ENCODE peak calls at places on chromosomes 5 and 9, in ten cellular contexts. One of them, this sample, is unnamed. For H3K4me1 and H3K27me3, the result is how much of the 10 kb centered on the place peaks cover.

GRCh38 chr9:137461663-137462395 is 2.7 kb upstream of the NSMF start:
- DNase-seq in body of pancreas: peak
- DNase-seq in HCT116: peak
- DNase-seq in upper lobe of right lung: peak
- DNase-seq in PC-3: no peak
- DNase-seq in naive thymus-derived CD4-positive, alpha-beta T cell: peak
- DNase-seq in GM12878: peak
- DNase-seq in Karpas-422: peak
- DNase-seq in HepG2: no peak
- DNase-seq in spleen: peak
- DNase-seq in this sample: peak

GRCh38 chr9:92725266-92725545 is 39.4 kb downstream of the BICD2 start:
- DNase-seq in body of pancreas: no peak
- DNase-seq in HCT116: no peak
- DNase-seq in upper lobe of right lung: no peak
- DNase-seq in PC-3: no peak
- DNase-seq in naive thymus-derived CD4-positive, alpha-beta T cell: no peak
- DNase-seq in GM12878: no peak
- DNase-seq in Karpas-422: no peak
- DNase-seq in HepG2: no peak
- DNase-seq in spleen: no peak
- DNase-seq in this sample: no peak

GRCh38 chr9:80679920-80680319 is 1009.4 kb downstream of the TLE1 start:
- DNase-seq in body of pancreas: no peak
- DNase-seq in HCT116: no peak
- DNase-seq in upper lobe of right lung: no peak
- DNase-seq in PC-3: no peak
- DNase-seq in naive thymus-derived CD4-positive, alpha-beta T cell: no peak
- DNase-seq in GM12878: no peak
- DNase-seq in Karpas-422: no peak
- DNase-seq in HepG2: no peak
- DNase-seq in spleen: no peak
- DNase-seq in this sample: no peak

GRCh38 chr5:43940562-43940961 is 337.6 kb downstream of the NNT start:
- DNase-seq in body of pancreas: no peak
- DNase-seq in HCT116: no peak
- DNase-seq in upper lobe of right lung: no peak
- DNase-seq in PC-3: no peak
- DNase-seq in naive thymus-derived CD4-positive, alpha-beta T cell: no peak
- DNase-seq in GM12878: no peak
- DNase-seq in Karpas-422: no peak
- DNase-seq in HepG2: no peak
- DNase-seq in spleen: no peak
- DNase-seq in this sample: no peak

GRCh38 chr9:81424431-81424830 is 264.9 kb downstream of the TLE1 start:
- DNase-seq in body of pancreas: no peak
- DNase-seq in HCT116: no peak
- DNase-seq in upper lobe of right lung: no peak
- DNase-seq in PC-3: no peak
- DNase-seq in naive thymus-derived CD4-positive, alpha-beta T cell: no peak
- DNase-seq in GM12878: no peak
- DNase-seq in Karpas-422: no peak
- DNase-seq in HepG2: no peak
- DNase-seq in spleen: no peak
- DNase-seq in this sample: no peak

GRCh38 chr9:111483419-111483861 is 743 bp downstream of the ECPAS start:
- DNase-seq in body of pancreas: no peak
- DNase-seq in HCT116: no peak
- DNase-seq in upper lobe of right lung: peak
- DNase-seq in PC-3: peak
- DNase-seq in naive thymus-derived CD4-positive, alpha-beta T cell: peak
- DNase-seq in GM12878: no peak
- DNase-seq in Karpas-422: no peak
- DNase-seq in HepG2: peak
- DNase-seq in spleen: no peak
- DNase-seq in this sample: peak

GRCh38 chr9:121738969-121739368 is 87.5 kb downstream of the DAB2IP start:
- DNase-seq in body of pancreas: peak
- DNase-seq in HCT116: no peak
- DNase-seq in upper lobe of right lung: no peak
- DNase-seq in PC-3: no peak
- DNase-seq in naive thymus-derived CD4-positive, alpha-beta T cell: no peak
- DNase-seq in GM12878: no peak
- DNase-seq in Karpas-422: no peak
- DNase-seq in HepG2: peak
- DNase-seq in spleen: no peak
- DNase-seq in this sample: no peak

GRCh38 chr9:92971121-92971520 is 23.8 kb downstream of the FGD3 start:
- DNase-seq in body of pancreas: no peak
- DNase-seq in HCT116: no peak
- DNase-seq in upper lobe of right lung: peak
- DNase-seq in PC-3: no peak
- DNase-seq in naive thymus-derived CD4-positive, alpha-beta T cell: no peak
- DNase-seq in GM12878: no peak
- DNase-seq in Karpas-422: no peak
- DNase-seq in HepG2: no peak
- DNase-seq in spleen: peak
- DNase-seq in this sample: no peak

GRCh38 chr5:96868603-96869371 is 7.5 kb upstream of the ERAP2 start:
- DNase-seq in body of pancreas: peak
- DNase-seq in HCT116: peak
- DNase-seq in upper lobe of right lung: no peak
- DNase-seq in PC-3: peak
- DNase-seq in naive thymus-derived CD4-positive, alpha-beta T cell: peak
- DNase-seq in GM12878: no peak
- DNase-seq in Karpas-422: peak
- DNase-seq in HepG2: peak
- DNase-seq in spleen: no peak
- DNase-seq in this sample: peak

GRCh38 chr5:162052671-162053070 is 14.9 kb upstream of the GABRG2 start:
- DNase-seq in body of pancreas: no peak
- DNase-seq in HCT116: no peak
- DNase-seq in upper lobe of right lung: no peak
- DNase-seq in PC-3: no peak
- DNase-seq in naive thymus-derived CD4-positive, alpha-beta T cell: no peak
- DNase-seq in GM12878: no peak
- DNase-seq in Karpas-422: no peak
- DNase-seq in HepG2: no peak
- DNase-seq in spleen: no peak
- DNase-seq in this sample: no peak

GRCh38 chr9:3478549-3478953 is 47.2 kb downstream of the RFX3 start:
- DNase-seq in body of pancreas: no peak
- DNase-seq in HCT116: no peak
- DNase-seq in upper lobe of right lung: no peak
- DNase-seq in PC-3: peak
- DNase-seq in naive thymus-derived CD4-positive, alpha-beta T cell: no peak
- DNase-seq in GM12878: peak
- DNase-seq in Karpas-422: peak
- DNase-seq in HepG2: peak
- DNase-seq in spleen: no peak
- DNase-seq in this sample: no peak

GRCh38 chr5:4156889-4157288 is 561.3 kb downstream of the IRX1 start:
- DNase-seq in body of pancreas: no peak
- DNase-seq in HCT116: no peak
- DNase-seq in upper lobe of right lung: no peak
- DNase-seq in PC-3: no peak
- DNase-seq in naive thymus-derived CD4-positive, alpha-beta T cell: no peak
- DNase-seq in GM12878: no peak
- DNase-seq in Karpas-422: no peak
- DNase-seq in HepG2: no peak
- DNase-seq in spleen: no peak
- DNase-seq in this sample: no peak

GRCh38 chr5:43561346-43561745 is 4.5 kb upstream of the PAIP1 start:
- DNase-seq in body of pancreas: no peak
- DNase-seq in HCT116: no peak
- DNase-seq in upper lobe of right lung: no peak
- DNase-seq in PC-3: no peak
- DNase-seq in naive thymus-derived CD4-positive, alpha-beta T cell: no peak
- DNase-seq in GM12878: no peak
- DNase-seq in Karpas-422: no peak
- DNase-seq in HepG2: no peak
- DNase-seq in spleen: no peak
- DNase-seq in this sample: no peak

GRCh38 chr9:107251756-107252322 is 31.2 kb upstream of the RAD23B start:
- DNase-seq in body of pancreas: peak
- DNase-seq in HCT116: no peak
- DNase-seq in upper lobe of right lung: no peak
- DNase-seq in PC-3: no peak
- DNase-seq in naive thymus-derived CD4-positive, alpha-beta T cell: no peak
- DNase-seq in GM12878: no peak
- DNase-seq in Karpas-422: no peak
- DNase-seq in HepG2: peak
- DNase-seq in spleen: no peak
- DNase-seq in this sample: no peak

GRCh38 chr5:133247881-133248642 is 196.2 kb downstream of the HSPA4 start:
- DNase-seq in body of pancreas: peak
- DNase-seq in HCT116: peak
- DNase-seq in upper lobe of right lung: no peak
- DNase-seq in PC-3: no peak
- DNase-seq in naive thymus-derived CD4-positive, alpha-beta T cell: no peak
- DNase-seq in GM12878: no peak
- DNase-seq in Karpas-422: no peak
- DNase-seq in HepG2: peak
- DNase-seq in spleen: peak
- DNase-seq in this sample: no peak

DNA sequence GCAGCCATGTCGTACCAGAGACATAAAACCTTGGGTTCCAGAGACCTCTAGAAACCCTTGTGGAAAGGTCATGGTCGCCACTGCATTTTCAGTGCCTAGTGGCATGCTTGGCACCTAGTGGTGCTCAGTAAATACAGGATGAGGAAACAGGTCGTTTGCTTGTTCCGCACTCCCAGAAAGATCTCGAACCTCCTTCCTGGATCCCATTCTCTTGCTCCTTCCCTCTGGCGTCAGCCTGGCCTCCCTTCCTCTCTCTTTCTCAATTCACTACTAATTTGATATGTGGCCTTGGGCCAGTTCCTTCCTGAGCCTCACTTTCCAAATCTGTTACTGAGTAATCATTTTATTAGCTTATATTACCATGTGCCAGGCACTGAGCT is 4.4 kb downstream of the NDST1 start:
- DNase-seq in body of pancreas: peak
- DNase-seq in HCT116: no peak
- DNase-seq in upper lobe of right lung: no peak
- DNase-seq in PC-3: no peak
- DNase-seq in naive thymus-derived CD4-positive, alpha-beta T cell: no peak
- DNase-seq in GM12878: no peak
- DNase-seq in Karpas-422: no peak
- DNase-seq in HepG2: no peak
- DNase-seq in spleen: no peak
- DNase-seq in this sample: no peak
- H3K4me1 ChIP-seq in body of pancreas: half or more
- H3K4me1 ChIP-seq in HCT116: under half
- H3K4me1 ChIP-seq in upper lobe of right lung: half or more
- H3K4me1 ChIP-seq in PC-3: half or more
- H3K4me1 ChIP-seq in naive thymus-derived CD4-positive, alpha-beta T cell: under half
- H3K4me1 ChIP-seq in GM12878: under half
- H3K4me1 ChIP-seq in Karpas-422: under half
- H3K4me1 ChIP-seq in HepG2: half or more
- H3K4me1 ChIP-seq in spleen: half or more
- H3K4me1 ChIP-seq in this sample: under half

GRCh38 chr9:36755019-36755418 is 182.3 kb downstream of the MELK start:
- DNase-seq in body of pancreas: no peak
- DNase-seq in HCT116: no peak
- DNase-seq in upper lobe of right lung: no peak
- DNase-seq in PC-3: no peak
- DNase-seq in naive thymus-derived CD4-positive, alpha-beta T cell: no peak
- DNase-seq in GM12878: no peak
- DNase-seq in Karpas-422: no peak
- DNase-seq in HepG2: no peak
- DNase-seq in spleen: no peak
- DNase-seq in this sample: no peak
- H3K27me3 ChIP-seq in body of pancreas: under half
- H3K27me3 ChIP-seq in HCT116: half or more
- H3K27me3 ChIP-seq in upper lobe of right lung: under half
- H3K27me3 ChIP-seq in PC-3: half or more
- H3K27me3 ChIP-seq in naive thymus-derived CD4-positive, alpha-beta T cell: under half
- H3K27me3 ChIP-seq in GM12878: under half
- H3K27me3 ChIP-seq in Karpas-422: under half
- H3K27me3 ChIP-seq in HepG2: under half
- H3K27me3 ChIP-seq in spleen: under half
- H3K27me3 ChIP-seq in this sample: under half

DNA sequence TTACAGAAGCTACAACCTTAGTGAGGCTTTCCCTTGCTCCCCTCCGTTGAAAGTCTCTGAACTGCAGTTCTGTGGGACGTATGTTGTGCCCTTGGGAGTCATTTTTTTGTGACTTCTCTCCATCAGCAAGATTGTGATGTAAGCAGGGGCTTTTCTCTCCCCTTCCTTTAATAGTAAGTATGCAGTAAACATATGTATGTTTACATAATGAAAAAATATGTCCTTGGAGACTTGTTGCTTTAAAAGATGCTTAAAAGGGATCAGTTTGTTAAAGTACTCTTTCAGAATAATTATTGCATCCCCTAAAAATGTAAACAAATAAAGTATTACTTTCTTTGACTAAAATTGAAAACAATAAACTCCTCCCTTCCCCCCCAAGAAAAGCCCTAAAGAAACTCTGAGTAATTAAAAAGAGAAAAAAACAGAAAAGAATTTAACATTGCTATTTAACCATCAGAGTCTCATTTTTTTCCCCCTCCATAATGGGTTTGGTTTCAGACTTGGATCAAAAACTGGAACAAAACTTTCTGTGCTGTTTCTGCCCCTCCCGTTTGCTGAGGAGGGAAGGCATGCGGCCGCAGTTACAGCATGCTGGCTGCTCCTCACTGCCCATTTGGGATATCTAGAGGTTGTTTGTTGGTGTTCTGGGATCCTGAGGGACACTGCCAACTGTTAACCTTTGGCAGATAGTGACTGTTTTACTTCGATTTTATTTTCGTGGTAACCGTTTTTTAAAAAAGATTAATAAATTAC is 40.2 kb downstream of the TRIO start:
- DNase-seq in body of pancreas: no peak
- DNase-seq in HCT116: no peak
- DNase-seq in upper lobe of right lung: no peak
- DNase-seq in PC-3: no peak
- DNase-seq in naive thymus-derived CD4-positive, alpha-beta T cell: no peak
- DNase-seq in GM12878: no peak
- DNase-seq in Karpas-422: no peak
- DNase-seq in HepG2: no peak
- DNase-seq in spleen: no peak
- DNase-seq in this sample: no peak
- H3K4me1 ChIP-seq in body of pancreas: under half
- H3K4me1 ChIP-seq in HCT116: half or more
- H3K4me1 ChIP-seq in upper lobe of right lung: under half
- H3K4me1 ChIP-seq in PC-3: half or more
- H3K4me1 ChIP-seq in naive thymus-derived CD4-positive, alpha-beta T cell: under half
- H3K4me1 ChIP-seq in GM12878: under half
- H3K4me1 ChIP-seq in Karpas-422: under half
- H3K4me1 ChIP-seq in HepG2: half or more
- H3K4me1 ChIP-seq in spleen: under half
- H3K4me1 ChIP-seq in this sample: under half

DNA sequence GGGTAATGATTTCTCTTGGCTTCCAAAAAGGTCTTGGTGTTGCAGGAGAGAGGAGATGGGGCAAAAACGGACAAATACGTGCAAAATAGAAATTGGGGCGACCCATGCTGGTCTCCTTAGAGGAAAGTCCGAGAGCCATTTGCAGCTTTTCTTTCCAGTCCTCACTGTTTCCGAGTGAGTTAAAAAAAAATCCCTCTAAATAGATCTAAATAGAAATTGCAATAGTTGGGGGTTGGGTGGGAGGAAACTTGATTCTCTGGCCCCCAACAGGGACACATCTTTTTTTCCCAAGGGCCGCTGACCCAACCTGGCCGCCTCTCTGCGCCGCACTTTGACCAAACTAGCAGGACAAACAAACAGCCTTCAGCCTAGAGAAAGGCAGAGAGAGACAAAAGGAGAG is 2.8 kb upstream of the NKX2-5 start:
- DNase-seq in body of pancreas: no peak
- DNase-seq in HCT116: no peak
- DNase-seq in upper lobe of right lung: no peak
- DNase-seq in PC-3: no peak
- DNase-seq in naive thymus-derived CD4-positive, alpha-beta T cell: no peak
- DNase-seq in GM12878: no peak
- DNase-seq in Karpas-422: no peak
- DNase-seq in HepG2: no peak
- DNase-seq in spleen: peak
- DNase-seq in this sample: no peak
- H3K27me3 ChIP-seq in body of pancreas: under half
- H3K27me3 ChIP-seq in HCT116: under half
- H3K27me3 ChIP-seq in upper lobe of right lung: half or more
- H3K27me3 ChIP-seq in PC-3: under half
- H3K27me3 ChIP-seq in naive thymus-derived CD4-positive, alpha-beta T cell: under half
- H3K27me3 ChIP-seq in GM12878: under half
- H3K27me3 ChIP-seq in Karpas-422: under half
- H3K27me3 ChIP-seq in HepG2: half or more
- H3K27me3 ChIP-seq in spleen: half or more
- H3K27me3 ChIP-seq in this sample: half or more

This sample was measured in CD8-positive, alpha-beta memory T cell.